ENCODE peak calls at places on chromosomes 6 and 20, in eight cellular contexts. T is DND-41, Z is GM23338, G is H1, J is MM.1S, L is neural progenitor cell, B is HCT116, V is fibroblast of lung. R is an unnamed sample. For H4K20me1, the result is how much of the 10 kb centered on the place peaks cover.

GRCh38 chr20:40979247-40979646 is 49.4 kb upstream of the TOP1 start:
- DNase-seq in T (no peak), Z (no peak), G (no peak), J (no peak), L (no peak), B (no peak), V (no peak), R (no peak)

GRCh38 chr6:3228791-3229565 is 1.5 kb upstream of the TUBB2B start:
- DNase-seq in T (no peak), Z (peak), G (no peak), J (no peak), L (peak), B (no peak), V (peak), R (no peak)

GRCh38 chr6:84150680-84151079 is 76.8 kb downstream of the CEP162 start:
- DNase-seq in T (no peak), Z (no peak), G (no peak), J (no peak), L (no peak), B (no peak), V (peak), R (peak)

GRCh38 chr6:124873066-124873410 is 89.2 kb upstream of the RNF217 start:
- DNase-seq in T (no peak), Z (no peak), G (no peak), J (no peak), L (no peak), B (no peak), V (no peak), R (no peak)

GRCh38 chr20:34365765-34366213 is 2.7 kb downstream of the ITCH start:
- DNase-seq in T (peak), Z (no peak), G (no peak), J (peak), L (no peak), B (no peak), V (no peak), R (no peak)

GRCh38 chr6:13120483-13121482 is 207.6 kb downstream of the TBC1D7 start:
- DNase-seq in T (no peak), Z (peak), G (no peak), J (no peak), L (peak), B (no peak), V (no peak), R (no peak)

GRCh38 chr20:20267685-20268429 is 100.0 kb upstream of the INSM1 start:
- DNase-seq in T (no peak), Z (peak), G (no peak), J (no peak), L (no peak), B (no peak), V (no peak), R (no peak)

GRCh38 chr20:53677447-53678314 is 84.0 kb upstream of the ZNF217 start:
- DNase-seq in T (peak), Z (peak), G (no peak), J (no peak), L (peak), B (no peak), V (peak), R (peak)

GRCh38 chr6:114342826-114343781 is at the start of gene HS3ST5:
- DNase-seq in T (no peak), Z (peak), G (no peak), J (peak), L (peak), B (peak), V (peak), R (peak)

GRCh38 chr6:127576874-127577273 is at the start of gene C6orf58:
- DNase-seq in T (no peak), Z (no peak), G (no peak), J (no peak), L (no peak), B (no peak), V (no peak), R (no peak)

GRCh38 chr6:149965191-149966020 is 1.7 kb downstream of the ULBP1 start:
- DNase-seq in T (no peak), Z (peak), G (no peak), J (no peak), L (peak), B (no peak), V (no peak), R (no peak)

GRCh38 chr6:138509371-138509770 is 10.1 kb upstream of the NHSL1 start:
- DNase-seq in T (peak), Z (peak), G (no peak), J (peak), L (peak), B (peak), V (peak), R (no peak)

GRCh38 chr6:168506460-168506859 is 65.5 kb downstream of the SMOC2 start:
- DNase-seq in T (no peak), Z (no peak), G (no peak), J (peak), L (no peak), B (no peak), V (no peak), R (no peak)

GRCh38 chr6:82283771-82284420 is 36.4 kb upstream of the IBTK start:
- DNase-seq in T (no peak), Z (peak), G (no peak), J (no peak), L (peak), B (no peak), V (no peak), R (no peak)

GRCh38 chr6:96279084-96279483 is 242.5 kb upstream of the UFL1 start:
- DNase-seq in T (no peak), Z (no peak), G (no peak), J (no peak), L (no peak), B (no peak), V (no peak), R (no peak)

GRCh38 chr20:37282558-37282957 is 6.9 kb upstream of the MANBAL start:
- DNase-seq in T (no peak), Z (peak), G (no peak), J (no peak), L (peak), B (no peak), V (peak), R (peak)

GRCh38 chr6:20377623-20378265 is 23.9 kb upstream of the E2F3 start:
- DNase-seq in T (no peak), Z (no peak), G (no peak), J (peak), L (no peak), B (no peak), V (peak), R (peak)

GRCh38 chr20:16107172-16107870 is 465.9 kb downstream of the KIF16B start:
- DNase-seq in T (no peak), Z (no peak), G (no peak), J (no peak), L (peak), B (no peak), V (no peak), R (no peak)

GRCh38 chr6:143506199-143506598 is 5.3 kb downstream of the FUCA2 start:
- DNase-seq in T (no peak), Z (no peak), G (no peak), J (no peak), L (no peak), B (no peak), V (no peak), R (no peak)

GRCh38 chr6:7671076-7671475 is 54.8 kb upstream of the BMP6 start:
- DNase-seq in T (no peak), Z (no peak), G (no peak), J (no peak), L (no peak), B (no peak), V (peak), R (peak)

GRCh38 chr6:31581511-31582229 is 554 bp downstream of the LTB start:
- DNase-seq in T (peak), Z (peak), G (no peak), J (no peak), L (peak), B (no peak), V (no peak), R (no peak)

GRCh38 chr6:125293587-125293986 is 8.2 kb downstream of the HDDC2 start:
- DNase-seq in T (no peak), Z (no peak), G (no peak), J (no peak), L (no peak), B (no peak), V (no peak), R (no peak)

GRCh38 chr6:38068854-38069253 is 249.3 kb downstream of the ZFAND3 start:
- DNase-seq in T (no peak), Z (no peak), G (no peak), J (no peak), L (no peak), B (no peak), V (no peak), R (no peak)

GRCh38 chr6:28525496-28526039 is at the start of gene GPX5:
- DNase-seq in T (peak), Z (peak), G (no peak), J (no peak), L (no peak), B (no peak), V (peak), R (no peak)

GRCh38 chr20:22578221-22579118 is 5.9 kb downstream of the FOXA2 start:
- DNase-seq in T (no peak), Z (no peak), G (no peak), J (no peak), L (peak), B (no peak), V (no peak), R (no peak)
- TF ChIP-seq EZH2 in T (no peak), Z (peak), G (peak), J (no peak), L (peak), B (no peak), V (peak), R (peak)

GRCh38 chr20:9043364-9043763 is 25.5 kb upstream of the PLCB4 start:
- DNase-seq in T (no peak), Z (no peak), G (no peak), J (no peak), L (no peak), B (no peak), V (no peak), R (no peak)
- H4K20me1 ChIP-seq in T (under half), Z (under half), G (under half), J (under half), L (under half), B (under half), V (under half), R (under half)

GRCh38 chr20:52103469-52103910 is 88.1 kb downstream of the ZFP64 start:
- DNase-seq in T (no peak), Z (peak), G (peak), J (no peak), L (peak), B (no peak), V (peak), R (peak)

GRCh38 chr20:52103911-52104545 is 87.6 kb downstream of the ZFP64 start:
- DNase-seq in T (peak), Z (peak), G (peak), J (no peak), L (peak), B (no peak), V (peak), R (peak)

GRCh38 chr20:52105045-52105572 is 86.5 kb downstream of the ZFP64 start:
- DNase-seq in T (no peak), Z (peak), G (no peak), J (no peak), L (peak), B (no peak), V (peak), R (peak)

GRCh38 chr20:52105573-52106422 is 85.8 kb downstream of the ZFP64 start:
- DNase-seq in T (no peak), Z (peak), G (peak), J (no peak), L (peak), B (no peak), V (peak), R (peak)

GRCh38 chr20:52104546-52105044 is 87.0 kb downstream of the ZFP64 start:
- DNase-seq in T (no peak), Z (peak), G (peak), J (no peak), L (peak), B (no peak), V (peak), R (peak)
- TF ChIP-seq EZH2 in T (no peak), Z (no peak), G (no peak), J (no peak), L (peak), B (no peak), V (peak), R (peak)

DNA sequence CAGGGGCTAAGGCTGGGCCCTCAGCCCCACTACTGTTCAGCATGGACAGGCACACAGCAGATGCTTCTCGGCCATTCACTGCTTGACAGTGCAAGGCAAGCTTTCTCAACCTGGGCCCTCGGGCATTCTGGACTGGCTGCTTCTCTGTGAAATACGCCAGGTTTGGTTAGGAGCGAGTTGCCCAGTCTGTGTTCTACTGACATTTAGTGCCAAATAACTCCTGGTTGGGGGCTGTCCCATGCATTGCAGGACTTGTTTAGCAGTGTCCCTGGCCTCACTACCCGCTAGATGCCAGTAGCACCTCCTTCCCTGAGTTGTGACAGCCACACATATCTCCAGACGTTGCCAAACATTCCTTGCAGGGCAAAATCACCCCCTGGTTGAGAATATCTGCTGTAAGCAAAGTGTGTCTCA is 156.9 kb downstream of the CEBPB start:
- DNase-seq in T (no peak), Z (no peak), G (no peak), J (no peak), L (no peak), B (no peak), V (no peak), R (no peak)
- H4K20me1 ChIP-seq in T (under half), Z (under half), G (under half), J (under half), L (under half), B (under half), V (under half), R (under half)

DNA sequence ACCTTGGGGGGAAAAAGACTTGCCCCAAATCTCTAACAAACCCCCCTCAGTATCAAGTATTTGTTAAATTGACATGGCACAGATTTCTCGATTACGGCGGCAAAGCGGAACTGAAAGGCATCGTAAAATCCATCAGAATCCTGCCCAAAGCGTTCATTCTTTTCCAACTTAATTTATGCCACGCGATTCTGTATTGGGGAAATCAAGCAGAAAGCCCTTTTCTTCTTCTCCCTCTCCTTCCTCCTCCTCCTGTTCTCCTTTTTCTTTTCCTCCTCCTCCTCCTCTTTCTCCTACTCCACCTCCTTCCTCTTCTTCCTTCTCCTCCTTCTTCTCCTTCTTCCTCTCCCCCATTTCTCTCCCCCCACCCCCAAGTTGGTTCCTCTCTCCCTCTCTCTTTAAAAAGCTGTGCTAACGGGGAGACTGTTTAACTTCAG is 2.5 kb upstream of the DLL1 start:
- DNase-seq in T (no peak), Z (no peak), G (no peak), J (no peak), L (peak), B (no peak), V (no peak), R (no peak)
- TF ChIP-seq EZH2 in T (no peak), Z (peak), G (peak), J (no peak), L (no peak), B (no peak), V (peak), R (no peak)

GRCh38 chr20:32839227-32839981 is 19.3 kb upstream of the EFCAB8 start:
- DNase-seq in T (no peak), Z (no peak), G (no peak), J (no peak), L (no peak), B (no peak), V (no peak), R (no peak)
- H4K20me1 ChIP-seq in T (half or more), Z (under half), G (under half), J (under half), L (half or more), B (under half), V (under half), R (half or more)

DNA sequence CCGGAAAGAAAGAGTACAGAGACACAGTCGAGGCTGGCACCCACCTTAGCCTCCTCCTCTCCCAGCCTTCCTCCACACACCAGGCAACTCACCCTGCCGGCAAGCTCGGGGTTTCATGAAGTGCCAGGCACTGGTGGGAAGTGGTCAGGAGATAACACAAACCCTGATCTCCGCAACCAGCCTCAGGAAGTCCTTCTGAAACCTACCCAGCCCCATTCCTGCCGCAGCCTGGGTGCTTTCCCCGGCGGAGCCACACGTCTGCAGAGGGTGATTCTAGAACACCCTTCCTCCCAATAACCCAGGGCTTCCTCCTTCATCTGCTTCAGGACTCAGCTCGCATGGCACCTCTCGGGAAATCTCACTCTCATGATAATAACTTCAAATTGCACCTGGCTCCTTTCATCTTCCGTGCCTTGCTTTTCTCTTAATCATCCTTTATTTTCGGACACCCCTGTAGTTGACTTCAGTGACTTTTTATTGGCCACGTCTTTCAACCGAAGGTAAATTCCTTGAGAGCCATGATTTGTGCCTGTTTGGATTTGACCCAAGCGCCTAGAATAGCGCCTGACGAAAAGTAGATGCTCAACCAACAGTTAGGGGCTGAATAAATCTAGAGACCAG is 8.7 kb upstream of the HLA-E start:
- DNase-seq in T (peak), Z (peak), G (no peak), J (peak), L (no peak), B (no peak), V (no peak), R (no peak)
- TF ChIP-seq EZH2 in T (peak), Z (peak), G (no peak), J (no peak), L (peak), B (no peak), V (no peak), R (no peak)

DNA sequence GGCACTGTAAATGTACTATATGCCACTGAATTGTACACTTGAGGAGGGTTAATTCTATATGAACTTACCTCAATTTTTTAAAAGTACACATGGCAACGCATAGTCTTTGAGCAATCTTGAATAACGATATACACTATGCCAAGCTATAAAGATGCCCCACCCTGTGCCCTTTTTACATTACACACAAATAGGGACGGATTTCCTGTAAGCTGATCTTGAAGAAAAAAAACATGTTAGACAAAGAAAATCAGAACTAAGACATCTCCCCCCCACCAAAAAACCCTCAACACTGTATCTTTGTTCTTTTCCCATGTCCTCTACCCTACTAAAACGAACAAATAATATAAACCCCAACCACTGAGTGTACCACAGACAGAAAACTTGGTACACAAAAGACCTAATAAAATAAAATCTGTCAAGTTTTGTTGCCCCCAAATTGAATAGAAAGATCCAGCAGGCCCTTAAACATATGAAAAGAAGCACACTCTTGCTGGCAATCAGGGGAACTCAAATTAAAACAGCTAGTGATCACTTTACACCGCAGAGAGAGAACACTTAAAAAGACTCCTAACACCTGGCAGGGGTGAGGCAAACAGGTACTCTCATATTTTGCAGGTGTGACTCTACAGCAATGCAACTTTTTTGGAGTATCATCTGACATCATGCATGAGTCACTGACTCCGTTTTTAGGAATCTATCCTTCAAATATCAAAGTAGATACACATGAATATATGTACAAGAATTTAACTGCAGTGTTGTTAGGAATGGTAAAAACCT is 29.6 kb downstream of the BACH2 start:
- DNase-seq in T (no peak), Z (no peak), G (no peak), J (peak), L (no peak), B (no peak), V (no peak), R (no peak)
- H4K20me1 ChIP-seq in T (under half), Z (under half), G (under half), J (under half), L (under half), B (under half), V (under half), R (under half)

DNA sequence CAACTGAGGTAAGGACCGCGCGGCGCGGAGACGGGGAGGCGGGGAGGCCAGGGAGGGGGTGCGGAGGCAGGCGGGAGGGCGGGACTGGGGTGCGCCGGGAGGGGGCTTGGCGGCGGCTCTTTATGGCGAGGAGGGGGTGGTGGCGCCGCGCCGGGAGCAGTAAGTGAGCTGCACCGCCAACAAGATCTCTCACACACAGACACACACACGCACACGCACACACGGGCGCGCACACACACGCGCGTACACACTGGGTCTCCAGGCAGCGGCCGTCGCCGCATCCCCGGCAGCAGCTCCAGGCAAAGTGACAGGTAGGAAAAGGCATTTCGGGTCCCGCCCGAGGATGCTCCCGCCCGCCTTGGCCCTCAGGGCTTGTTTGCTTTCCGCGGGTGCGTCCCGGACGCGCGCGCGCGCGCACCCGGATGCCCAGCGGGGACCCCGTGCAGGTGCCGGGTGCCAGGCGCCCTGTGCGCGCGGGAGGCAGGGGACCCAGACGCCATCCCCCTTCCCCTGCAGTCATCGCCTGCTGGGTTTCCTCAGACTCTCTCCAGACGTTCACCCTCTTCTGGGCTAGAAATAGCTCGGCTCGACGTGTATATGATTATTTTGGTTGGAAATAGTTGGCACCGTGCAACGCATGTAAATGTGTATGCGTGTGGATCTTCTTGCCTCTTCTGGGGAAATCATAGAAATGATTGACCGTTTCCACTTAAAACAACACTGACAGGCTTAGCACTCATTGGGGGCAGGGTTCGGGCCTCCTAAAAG is at the start of gene PLCB4:
- DNase-seq in T (peak), Z (peak), G (no peak), J (no peak), L (peak), B (no peak), V (peak), R (peak)
- TF ChIP-seq EZH2 in T (no peak), Z (no peak), G (no peak), J (no peak), L (no peak), B (no peak), V (no peak), R (no peak)

GRCh38 chr20:44887466-44887865 is 2.0 kb downstream of the YWHAB start:
- DNase-seq in T (no peak), Z (no peak), G (no peak), J (no peak), L (no peak), B (no peak), V (no peak), R (no peak)
- H4K20me1 ChIP-seq in T (half or more), Z (half or more), G (under half), J (half or more), L (half or more), B (under half), V (under half), R (half or more)

R was measured in astrocyte.